ENCODE peak calls at places on chromosomes 16 and 17, in four cellular contexts. One of them, this sample, is unnamed.

GRCh38 chr17:1830288-1830687 is 483 bp downstream of the RPA1 start:
- DNase-seq in tibial nerve: no peak
- DNase-seq in left lobe of liver: no peak
- DNase-seq in activated T-cell treated with anti-CD3 and anti-CD28 coated beads, Interleukin-2, amount 50 U/mL, for 4 hours: no peak
- DNase-seq in this sample: no peak

GRCh38 chr16:592518-593306 is 2.8 kb downstream of the RAB40C start:
- DNase-seq in activated T-cell treated with anti-CD3 and anti-CD28 coated beads, Interleukin-2, amount 50 U/mL, for 4 hours: no peak
- DNase-seq in tibial nerve: peak; percentile 45
- DNase-seq in left lobe of liver: peak; percentile 89
- DNase-seq in this sample: no peak

GRCh38 chr17:9905902-9906301 is 831 bp upstream of the RCVRN start:
- DNase-seq in activated T-cell treated with anti-CD3 and anti-CD28 coated beads, Interleukin-2, amount 50 U/mL, for 4 hours: no peak
- DNase-seq in left lobe of liver: no peak
- DNase-seq in tibial nerve: no peak
- DNase-seq in this sample: no peak

GRCh38 chr17:56528636-56529170 is 64.8 kb upstream of the NOG start:
- DNase-seq in activated T-cell treated with anti-CD3 and anti-CD28 coated beads, Interleukin-2, amount 50 U/mL, for 4 hours: no peak
- DNase-seq in left lobe of liver: no peak
- DNase-seq in tibial nerve: no peak
- DNase-seq in this sample: no peak

GRCh38 chr17:72305964-72306551 is 185.2 kb downstream of the SOX9 start:
- DNase-seq in activated T-cell treated with anti-CD3 and anti-CD28 coated beads, Interleukin-2, amount 50 U/mL, for 4 hours: no peak
- DNase-seq in tibial nerve: peak; percentile 36
- DNase-seq in left lobe of liver: no peak
- DNase-seq in this sample: no peak

GRCh38 chr17:57751348-57751970 is 6.4 kb upstream of the CCDC182 start:
- DNase-seq in activated T-cell treated with anti-CD3 and anti-CD28 coated beads, Interleukin-2, amount 50 U/mL, for 4 hours: no peak
- DNase-seq in left lobe of liver: no peak
- DNase-seq in tibial nerve: no peak
- DNase-seq in this sample: no peak

GRCh38 chr16:72657164-72657563 is 390.8 kb downstream of the ZFHX3 start:
- DNase-seq in left lobe of liver: no peak
- DNase-seq in tibial nerve: no peak
- DNase-seq in activated T-cell treated with anti-CD3 and anti-CD28 coated beads, Interleukin-2, amount 50 U/mL, for 4 hours: no peak
- DNase-seq in this sample: no peak

GRCh38 chr16:86836503-86837125 is 258.3 kb downstream of the FOXL1 start:
- DNase-seq in left lobe of liver: no peak
- DNase-seq in tibial nerve: no peak
- DNase-seq in activated T-cell treated with anti-CD3 and anti-CD28 coated beads, Interleukin-2, amount 50 U/mL, for 4 hours: no peak
- DNase-seq in this sample: no peak

GRCh38 chr17:47239663-47240374 is 13.8 kb upstream of the ITGB3 start:
- DNase-seq in activated T-cell treated with anti-CD3 and anti-CD28 coated beads, Interleukin-2, amount 50 U/mL, for 4 hours: no peak
- DNase-seq in left lobe of liver: peak; percentile 59
- DNase-seq in tibial nerve: peak; percentile 77
- DNase-seq in this sample: no peak

GRCh38 chr17:78924481-78925151 is 571 bp downstream of the TIMP2 start:
- DNase-seq in tibial nerve: no peak
- DNase-seq in activated T-cell treated with anti-CD3 and anti-CD28 coated beads, Interleukin-2, amount 50 U/mL, for 4 hours: no peak
- DNase-seq in left lobe of liver: no peak
- DNase-seq in this sample: no peak

GRCh38 chr17:61307905-61308886 is 91.4 kb upstream of the TBX2 start:
- DNase-seq in tibial nerve: no peak
- DNase-seq in left lobe of liver: no peak
- DNase-seq in activated T-cell treated with anti-CD3 and anti-CD28 coated beads, Interleukin-2, amount 50 U/mL, for 4 hours: no peak
- DNase-seq in this sample: no peak

GRCh38 chr16:241866-242265 is 7.2 kb downstream of the FAM234A start:
- DNase-seq in left lobe of liver: no peak
- DNase-seq in activated T-cell treated with anti-CD3 and anti-CD28 coated beads, Interleukin-2, amount 50 U/mL, for 4 hours: no peak
- DNase-seq in tibial nerve: no peak
- DNase-seq in this sample: no peak

GRCh38 chr16:67533024-67533560 is 4.5 kb downstream of the RIPOR1 start:
- DNase-seq in activated T-cell treated with anti-CD3 and anti-CD28 coated beads, Interleukin-2, amount 50 U/mL, for 4 hours: no peak
- DNase-seq in tibial nerve: no peak
- DNase-seq in left lobe of liver: no peak
- DNase-seq in this sample: no peak

GRCh38 chr17:142102-142661 is 4.8 kb downstream of the SCGB1C2 start:
- DNase-seq in tibial nerve: no peak
- DNase-seq in left lobe of liver: peak; percentile 41
- DNase-seq in activated T-cell treated with anti-CD3 and anti-CD28 coated beads, Interleukin-2, amount 50 U/mL, for 4 hours: no peak
- DNase-seq in this sample: peak; percentile 34

GRCh38 chr16:53840472-53840871 is 136.5 kb downstream of the FTO start:
- DNase-seq in activated T-cell treated with anti-CD3 and anti-CD28 coated beads, Interleukin-2, amount 50 U/mL, for 4 hours: no peak
- DNase-seq in tibial nerve: no peak
- DNase-seq in left lobe of liver: no peak
- DNase-seq in this sample: no peak

GRCh38 chr16:75424096-75424762 is 9.1 kb downstream of the CFDP1 start:
- DNase-seq in left lobe of liver: no peak
- DNase-seq in activated T-cell treated with anti-CD3 and anti-CD28 coated beads, Interleukin-2, amount 50 U/mL, for 4 hours: no peak
- DNase-seq in tibial nerve: no peak
- DNase-seq in this sample: no peak

GRCh38 chr17:819251-819650 is 37.1 kb downstream of the MRM3 start:
- DNase-seq in tibial nerve: no peak
- DNase-seq in activated T-cell treated with anti-CD3 and anti-CD28 coated beads, Interleukin-2, amount 50 U/mL, for 4 hours: no peak
- DNase-seq in left lobe of liver: no peak
- DNase-seq in this sample: no peak

GRCh38 chr17:55351027-55351625 is 70.5 kb downstream of the MMD start:
- DNase-seq in tibial nerve: no peak
- DNase-seq in activated T-cell treated with anti-CD3 and anti-CD28 coated beads, Interleukin-2, amount 50 U/mL, for 4 hours: no peak
- DNase-seq in left lobe of liver: no peak
- DNase-seq in this sample: no peak

GRCh38 chr17:57107498-57108101 is 22.6 kb downstream of the AKAP1 start:
- DNase-seq in activated T-cell treated with anti-CD3 and anti-CD28 coated beads, Interleukin-2, amount 50 U/mL, for 4 hours: no peak
- DNase-seq in tibial nerve: no peak
- DNase-seq in left lobe of liver: no peak
- DNase-seq in this sample: no peak

GRCh38 chr16:81652798-81653505 is 126.1 kb upstream of the PLCG2 start:
- DNase-seq in activated T-cell treated with anti-CD3 and anti-CD28 coated beads, Interleukin-2, amount 50 U/mL, for 4 hours: no peak
- DNase-seq in tibial nerve: no peak
- DNase-seq in left lobe of liver: no peak
- DNase-seq in this sample: no peak

GRCh38 chr17:31318298-31319190 is 2.9 kb downstream of the EVI2A start:
- DNase-seq in activated T-cell treated with anti-CD3 and anti-CD28 coated beads, Interleukin-2, amount 50 U/mL, for 4 hours: peak; percentile 43
- DNase-seq in tibial nerve: peak; percentile 35
- DNase-seq in left lobe of liver: no peak
- DNase-seq in this sample: peak; percentile 45

GRCh38 chr17:19238167-19238505 is 970 bp downstream of the EPN2 start:
- DNase-seq in tibial nerve: peak; percentile 28
- DNase-seq in left lobe of liver: peak; percentile 62
- DNase-seq in activated T-cell treated with anti-CD3 and anti-CD28 coated beads, Interleukin-2, amount 50 U/mL, for 4 hours: peak; percentile 4
- DNase-seq in this sample: no peak

GRCh38 chr17:61426482-61427304 is 25.5 kb upstream of the TBX4 start:
- DNase-seq in tibial nerve: no peak
- DNase-seq in left lobe of liver: no peak
- DNase-seq in activated T-cell treated with anti-CD3 and anti-CD28 coated beads, Interleukin-2, amount 50 U/mL, for 4 hours: no peak
- DNase-seq in this sample: no peak

GRCh38 chr17:63639125-63639524 is 16.9 kb downstream of the MAP3K3 start:
- DNase-seq in left lobe of liver: no peak
- DNase-seq in tibial nerve: no peak
- DNase-seq in activated T-cell treated with anti-CD3 and anti-CD28 coated beads, Interleukin-2, amount 50 U/mL, for 4 hours: no peak
- DNase-seq in this sample: no peak

GRCh38 chr17:80142929-80143328 is 4.0 kb downstream of the EIF4A3 start:
- DNase-seq in activated T-cell treated with anti-CD3 and anti-CD28 coated beads, Interleukin-2, amount 50 U/mL, for 4 hours: no peak
- DNase-seq in tibial nerve: no peak
- DNase-seq in left lobe of liver: no peak
- DNase-seq in this sample: no peak

GRCh38 chr17:77666881-77667395 is 291.6 kb upstream of the TNRC6C start:
- DNase-seq in left lobe of liver: no peak
- DNase-seq in activated T-cell treated with anti-CD3 and anti-CD28 coated beads, Interleukin-2, amount 50 U/mL, for 4 hours: peak; percentile 21
- DNase-seq in tibial nerve: no peak
- DNase-seq in this sample: peak; percentile 45

GRCh38 chr16:57071840-57072541 is 20.4 kb upstream of the CPNE2 start:
- DNase-seq in activated T-cell treated with anti-CD3 and anti-CD28 coated beads, Interleukin-2, amount 50 U/mL, for 4 hours: no peak
- DNase-seq in left lobe of liver: no peak
- DNase-seq in tibial nerve: no peak
- DNase-seq in this sample: no peak

GRCh38 chr17:72943826-72944689 is 148.4 kb downstream of the SLC39A11 start:
- DNase-seq in tibial nerve: no peak
- DNase-seq in activated T-cell treated with anti-CD3 and anti-CD28 coated beads, Interleukin-2, amount 50 U/mL, for 4 hours: no peak
- DNase-seq in left lobe of liver: no peak
- DNase-seq in this sample: no peak

GRCh38 chr17:49076575-49077384 is 55.8 kb upstream of the B4GALNT2 start:
- DNase-seq in activated T-cell treated with anti-CD3 and anti-CD28 coated beads, Interleukin-2, amount 50 U/mL, for 4 hours: no peak
- DNase-seq in tibial nerve: no peak
- DNase-seq in left lobe of liver: no peak
- DNase-seq in this sample: no peak

GRCh38 chr16:12293017-12293618 is 316.6 kb downstream of the SNX29 start:
- DNase-seq in tibial nerve: no peak
- DNase-seq in left lobe of liver: no peak
- DNase-seq in activated T-cell treated with anti-CD3 and anti-CD28 coated beads, Interleukin-2, amount 50 U/mL, for 4 hours: no peak
- DNase-seq in this sample: no peak

This sample was measured in activated naive CD4-positive, alpha-beta T cell treated with anti-CD3 and anti-CD28 coated beads, Interleukin-2, amount 50 U/mL, for 16 hours.